ENCODE peak calls at places on chromosomes 5 and 9, in five cellular contexts. One of them, this sample, is unnamed.

GRCh38 chr5:143653256-143653655 is 158.7 kb upstream of the HMHB1 start:
- DNase-seq in stomach: no peak
- DNase-seq in HT1080: peak
- DNase-seq in dorsolateral prefrontal cortex: no peak
- DNase-seq in sciatic nerve: no peak
- DNase-seq in this sample: no peak

GRCh38 chr5:17056056-17056690 is 120.1 kb upstream of the MYO10 start:
- DNase-seq in stomach: no peak
- DNase-seq in dorsolateral prefrontal cortex: peak
- DNase-seq in HT1080: peak
- DNase-seq in sciatic nerve: no peak
- DNase-seq in this sample: no peak

GRCh38 chr9:94807556-94807955 is 81.1 kb downstream of the AOPEP start:
- DNase-seq in sciatic nerve: no peak
- DNase-seq in dorsolateral prefrontal cortex: no peak
- DNase-seq in HT1080: no peak
- DNase-seq in stomach: no peak
- DNase-seq in this sample: no peak

GRCh38 chr5:2902186-2902585 is 150.7 kb upstream of the IRX2 start:
- DNase-seq in stomach: no peak
- DNase-seq in sciatic nerve: no peak
- DNase-seq in HT1080: no peak
- DNase-seq in dorsolateral prefrontal cortex: no peak
- DNase-seq in this sample: no peak

GRCh38 chr9:79670269-79670961 is 98.7 kb downstream of the TLE4 start:
- DNase-seq in sciatic nerve: no peak
- DNase-seq in stomach: no peak
- DNase-seq in HT1080: no peak
- DNase-seq in dorsolateral prefrontal cortex: no peak
- DNase-seq in this sample: no peak

GRCh38 chr9:108205276-108205675 is 650.5 kb downstream of the ACTL7B start:
- DNase-seq in dorsolateral prefrontal cortex: no peak
- DNase-seq in stomach: no peak
- DNase-seq in HT1080: no peak
- DNase-seq in sciatic nerve: no peak
- DNase-seq in this sample: no peak

GRCh38 chr9:36136894-36137391 is 410 bp downstream of the GLIPR2 start:
- DNase-seq in dorsolateral prefrontal cortex: no peak
- DNase-seq in stomach: no peak
- DNase-seq in sciatic nerve: no peak
- DNase-seq in HT1080: no peak
- DNase-seq in this sample: no peak

GRCh38 chr5:19927919-19928318 is 60.1 kb downstream of the CDH18 start:
- DNase-seq in stomach: no peak
- DNase-seq in dorsolateral prefrontal cortex: peak
- DNase-seq in sciatic nerve: no peak
- DNase-seq in HT1080: no peak
- DNase-seq in this sample: no peak

GRCh38 chr9:129331772-129332512 is 153.9 kb upstream of the IER5L start:
- DNase-seq in HT1080: no peak
- DNase-seq in stomach: no peak
- DNase-seq in dorsolateral prefrontal cortex: no peak
- DNase-seq in sciatic nerve: no peak
- DNase-seq in this sample: no peak

GRCh38 chr9:120922404-120923173 is 4.0 kb downstream of the TRAF1 start:
- DNase-seq in stomach: no peak
- DNase-seq in dorsolateral prefrontal cortex: no peak
- DNase-seq in HT1080: no peak
- DNase-seq in sciatic nerve: no peak
- DNase-seq in this sample: no peak

GRCh38 chr5:58871648-58872242 is 288.9 kb downstream of the RAB3C start:
- DNase-seq in sciatic nerve: no peak
- DNase-seq in HT1080: no peak
- DNase-seq in dorsolateral prefrontal cortex: no peak
- DNase-seq in stomach: no peak
- DNase-seq in this sample: no peak

GRCh38 chr5:150339165-150339564 is 18.3 kb upstream of the TCOF1 start:
- DNase-seq in stomach: no peak
- DNase-seq in dorsolateral prefrontal cortex: no peak
- DNase-seq in HT1080: no peak
- DNase-seq in sciatic nerve: no peak
- DNase-seq in this sample: no peak

GRCh38 chr9:3398232-3398648 is 127.6 kb downstream of the RFX3 start:
- DNase-seq in dorsolateral prefrontal cortex: no peak
- DNase-seq in HT1080: no peak
- DNase-seq in sciatic nerve: no peak
- DNase-seq in stomach: no peak
- DNase-seq in this sample: no peak

GRCh38 chr5:489689-490080 is 34.6 kb downstream of the SLC9A3 start:
- DNase-seq in stomach: no peak
- DNase-seq in dorsolateral prefrontal cortex: no peak
- DNase-seq in sciatic nerve: no peak
- DNase-seq in HT1080: no peak
- DNase-seq in this sample: no peak

GRCh38 chr9:77981332-77981731 is 50.3 kb downstream of the GNAQ start:
- DNase-seq in HT1080: peak
- DNase-seq in sciatic nerve: no peak
- DNase-seq in dorsolateral prefrontal cortex: no peak
- DNase-seq in stomach: peak
- DNase-seq in this sample: peak

GRCh38 chr5:112186401-112186990 is 232.6 kb downstream of the EPB41L4A start:
- DNase-seq in stomach: no peak
- DNase-seq in dorsolateral prefrontal cortex: no peak
- DNase-seq in HT1080: peak
- DNase-seq in sciatic nerve: no peak
- DNase-seq in this sample: no peak

GRCh38 chr5:138241688-138242547 is 28.8 kb upstream of the CDC23 start:
- DNase-seq in HT1080: no peak
- DNase-seq in dorsolateral prefrontal cortex: peak
- DNase-seq in stomach: peak
- DNase-seq in sciatic nerve: no peak
- DNase-seq in this sample: peak

GRCh38 chr5:170132642-170133448 is 27.1 kb downstream of the FOXI1 start:
- DNase-seq in HT1080: peak
- DNase-seq in dorsolateral prefrontal cortex: no peak
- DNase-seq in sciatic nerve: no peak
- DNase-seq in stomach: no peak
- DNase-seq in this sample: no peak

This sample was measured in left colon.